ENCODE peak calls at places on chromosomes 1 and 21, in four cellular contexts. One of them, this sample, is unnamed.

GRCh38 chr1:14929547-14930223 is 223.9 kb upstream of the TMEM51 start:
- DNase-seq in GM12878: no peak
- DNase-seq in HepG2: no peak
- DNase-seq in K562: peak; percentile 90
- DNase-seq in this sample: no peak

GRCh38 chr21:34807881-34808568 is 139.2 kb downstream of the CLIC6 start:
- DNase-seq in K562: no peak
- DNase-seq in GM12878: no peak
- DNase-seq in HepG2: no peak
- DNase-seq in this sample: peak; percentile 82

GRCh38 chr1:2452583-2453315 is 23.3 kb upstream of the PLCH2 start:
- DNase-seq in K562: no peak
- DNase-seq in HepG2: no peak
- DNase-seq in GM12878: no peak
- DNase-seq in this sample: no peak

GRCh38 chr1:47576758-47577115 is 138.9 kb downstream of the FOXD2 start:
- DNase-seq in HepG2: no peak
- DNase-seq in K562: no peak
- DNase-seq in GM12878: no peak
- DNase-seq in this sample: no peak

GRCh38 chr1:156095906-156096508 is 13.7 kb upstream of the MEX3A start:
- DNase-seq in GM12878: no peak
- DNase-seq in K562: no peak
- DNase-seq in HepG2: no peak
- DNase-seq in this sample: no peak

GRCh38 chr1:115877511-115877910 is 36.6 kb upstream of the NHLH2 start:
- DNase-seq in HepG2: no peak
- DNase-seq in GM12878: no peak
- DNase-seq in K562: no peak
- DNase-seq in this sample: no peak

GRCh38 chr1:28756846-28757245 is 20.1 kb downstream of the YTHDF2 start:
- DNase-seq in GM12878: no peak
- DNase-seq in HepG2: no peak
- DNase-seq in K562: no peak
- DNase-seq in this sample: no peak

GRCh38 chr1:32960342-32960741 is 4.3 kb downstream of the RNF19B start:
- DNase-seq in GM12878: no peak
- DNase-seq in HepG2: no peak
- DNase-seq in K562: no peak
- DNase-seq in this sample: no peak

GRCh38 chr1:230566481-230566880 is 75.8 kb upstream of the COG2 start:
- DNase-seq in GM12878: no peak
- DNase-seq in K562: no peak
- DNase-seq in HepG2: no peak
- DNase-seq in this sample: no peak

GRCh38 chr1:27602510-27603319 is 1.2 kb downstream of the AHDC1 start:
- DNase-seq in HepG2: no peak
- DNase-seq in GM12878: no peak
- DNase-seq in K562: peak; percentile 87
- DNase-seq in this sample: no peak

GRCh38 chr1:156114919-156115513 is 505 bp downstream of the LMNA start:
- DNase-seq in HepG2: no peak
- DNase-seq in GM12878: no peak
- DNase-seq in K562: peak; percentile 70
- DNase-seq in this sample: no peak

GRCh38 chr1:117501275-117501674 is 104.6 kb upstream of the TENT5C start:
- DNase-seq in K562: no peak
- DNase-seq in HepG2: no peak
- DNase-seq in GM12878: no peak
- DNase-seq in this sample: no peak

GRCh38 chr1:26317143-26317542 is 615 bp upstream of the CD52 start:
- DNase-seq in K562: no peak
- DNase-seq in GM12878: no peak
- DNase-seq in HepG2: no peak
- DNase-seq in this sample: no peak

GRCh38 chr1:32269744-32270143 is 18.7 kb downstream of the LCK start:
- DNase-seq in GM12878: no peak
- DNase-seq in K562: no peak
- DNase-seq in HepG2: no peak
- DNase-seq in this sample: no peak

GRCh38 chr1:100320311-100321097 is 31.8 kb upstream of the CDC14A start:
- DNase-seq in K562: no peak
- DNase-seq in GM12878: no peak
- DNase-seq in HepG2: peak; percentile 24
- DNase-seq in this sample: no peak

GRCh38 chr1:26848947-26849774 is 13.8 kb upstream of the SFN start:
- DNase-seq in GM12878: no peak
- DNase-seq in K562: no peak
- DNase-seq in HepG2: peak; percentile 62
- DNase-seq in this sample: peak; percentile 79

GRCh38 chr1:109193653-109194590 is 19.8 kb upstream of the SARS1 start:
- DNase-seq in GM12878: peak; percentile 37
- DNase-seq in K562: peak; percentile 87
- DNase-seq in HepG2: no peak
- DNase-seq in this sample: no peak

GRCh38 chr1:151837841-151838490 is 1.7 kb downstream of the C2CD4D start:
- DNase-seq in GM12878: no peak
- DNase-seq in HepG2: no peak
- DNase-seq in K562: no peak
- DNase-seq in this sample: no peak

GRCh38 chr1:93938461-93939145 is 29.4 kb upstream of the GCLM start:
- DNase-seq in GM12878: no peak
- DNase-seq in K562: no peak
- DNase-seq in HepG2: no peak
- DNase-seq in this sample: no peak

GRCh38 chr1:43348809-43349593 is 9.8 kb upstream of the CDC20 start:
- DNase-seq in GM12878: no peak
- DNase-seq in HepG2: peak; percentile 85
- DNase-seq in K562: peak; percentile 37
- DNase-seq in this sample: peak; percentile 85

GRCh38 chr1:99935534-99935933 is 34.3 kb upstream of the SLC35A3 start:
- DNase-seq in GM12878: no peak
- DNase-seq in K562: no peak
- DNase-seq in HepG2: no peak
- DNase-seq in this sample: no peak

GRCh38 chr1:90339822-90340221 is 344.9 kb downstream of the ZNF326 start:
- DNase-seq in K562: no peak
- DNase-seq in GM12878: no peak
- DNase-seq in HepG2: no peak
- DNase-seq in this sample: no peak

GRCh38 chr1:50705041-50705440 is 255.0 kb downstream of the FAF1 start:
- DNase-seq in GM12878: no peak
- DNase-seq in K562: no peak
- DNase-seq in HepG2: no peak
- DNase-seq in this sample: no peak

GRCh38 chr1:107532318-107532717 is 391.5 kb downstream of the NTNG1 start:
- DNase-seq in K562: no peak
- DNase-seq in HepG2: peak; percentile 74
- DNase-seq in GM12878: no peak
- DNase-seq in this sample: no peak

GRCh38 chr1:201310251-201310985 is 27.1 kb downstream of the PKP1 start:
- DNase-seq in GM12878: no peak
- DNase-seq in HepG2: no peak
- DNase-seq in K562: no peak
- DNase-seq in this sample: no peak

DNA sequence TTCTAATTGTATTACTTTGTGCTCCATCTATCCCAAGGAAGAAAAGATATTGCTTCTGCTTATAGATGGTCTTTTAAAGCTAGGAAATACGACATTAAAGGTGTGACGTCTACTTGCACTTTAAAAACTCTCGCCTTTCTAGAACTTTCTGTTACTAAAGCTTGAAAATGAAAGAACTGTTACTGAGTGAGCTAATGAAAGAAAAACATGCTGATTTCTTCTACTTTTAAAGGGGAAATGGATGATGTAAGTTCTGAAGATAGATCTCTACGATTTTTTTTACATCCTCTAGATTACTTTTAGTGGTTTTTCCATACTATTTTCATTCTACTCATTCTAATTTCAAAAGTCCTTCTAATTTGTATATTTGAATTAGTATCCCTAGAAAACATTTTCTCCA is 387.5 kb downstream of the USP25 start:
- DNase-seq in GM12878: no peak
- DNase-seq in HepG2: no peak
- DNase-seq in K562: no peak
- DNase-seq in this sample: no peak
- TF ChIP-seq POLR2A in GM12878: no peak
- TF ChIP-seq POLR2A in HepG2: no peak
- TF ChIP-seq POLR2A in K562: no peak
- TF ChIP-seq POLR2A in this sample: no peak

DNA sequence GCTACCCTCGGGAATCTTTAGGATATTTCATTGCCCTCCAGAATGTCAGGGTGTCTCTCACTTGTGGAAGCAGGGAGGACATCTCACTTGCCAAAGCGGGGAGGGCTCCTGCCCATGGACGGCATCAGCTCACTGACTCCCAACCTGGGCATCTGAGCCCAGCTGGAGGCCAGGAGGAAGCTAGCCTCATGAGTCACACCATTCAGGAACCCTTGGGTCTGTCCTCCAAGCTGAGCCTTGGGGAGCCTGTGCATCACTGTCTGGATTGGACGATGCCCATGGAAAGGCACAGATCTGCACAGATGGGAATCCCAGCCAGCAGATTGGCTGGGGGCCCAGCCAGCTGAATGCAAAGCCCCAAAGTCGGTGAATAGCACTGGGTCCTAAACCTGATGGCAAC is 25.2 kb downstream of the WNT3A start:
- DNase-seq in K562: no peak
- DNase-seq in HepG2: no peak
- DNase-seq in GM12878: no peak
- DNase-seq in this sample: no peak
- TF ChIP-seq ZBTB33 in K562: no peak
- TF ChIP-seq ZBTB33 in HepG2: no peak
- TF ChIP-seq ZBTB33 in GM12878: no peak
- TF ChIP-seq ZBTB33 in this sample: no peak

GRCh38 chr1:224333309-224333926 is 3.4 kb upstream of the NVL start:
- DNase-seq in K562: peak; percentile 49
- DNase-seq in GM12878: peak; percentile 56
- DNase-seq in HepG2: peak; percentile 60
- DNase-seq in this sample: peak; percentile 57
- TF ChIP-seq POLR2A in K562: no peak
- TF ChIP-seq POLR2A in GM12878: no peak
- TF ChIP-seq POLR2A in HepG2: no peak
- TF ChIP-seq POLR2A in this sample: no peak

GRCh38 chr1:75630998-75631397 is 20.1 kb upstream of the SLC44A5 start:
- DNase-seq in K562: no peak
- DNase-seq in GM12878: no peak
- DNase-seq in HepG2: no peak
- DNase-seq in this sample: no peak

GRCh38 chr1:75630004-75630403 is 19.1 kb upstream of the SLC44A5 start:
- DNase-seq in HepG2: no peak
- DNase-seq in K562: no peak
- DNase-seq in GM12878: no peak
- DNase-seq in this sample: no peak

DNA sequence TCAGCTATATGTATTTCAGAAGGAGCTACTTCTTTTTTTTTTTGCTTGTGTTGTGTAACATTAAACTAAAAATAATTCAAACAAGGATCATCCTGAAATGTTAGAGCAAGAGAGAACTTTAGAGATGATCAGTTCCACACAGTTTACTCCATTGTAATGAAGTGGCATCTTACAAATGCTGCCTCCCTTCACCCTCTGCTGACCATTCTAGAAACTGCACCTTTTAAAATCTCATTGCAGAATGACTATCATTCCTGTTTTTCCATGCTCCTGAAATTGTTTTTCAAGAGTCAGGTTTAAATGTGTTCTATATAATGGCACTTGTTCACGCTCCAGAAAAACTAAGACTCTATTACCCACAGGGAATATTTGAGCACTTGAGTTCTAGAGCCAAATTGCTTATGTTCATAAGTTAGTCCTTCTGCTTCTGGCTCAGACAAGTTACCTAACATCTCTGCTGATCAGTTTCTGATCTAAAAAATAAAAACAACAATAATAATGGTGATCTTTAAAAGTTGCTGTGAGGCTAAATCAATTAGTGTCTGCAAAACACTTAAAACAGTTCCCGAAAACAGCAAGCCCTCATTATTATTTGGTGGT is 21.5 kb upstream of the SLC44A5 start:
- DNase-seq in HepG2: peak; percentile 28
- DNase-seq in K562: peak; percentile 52
- DNase-seq in GM12878: no peak
- DNase-seq in this sample: peak; percentile 13
- TF ChIP-seq ZBTB33 in HepG2: no peak
- TF ChIP-seq ZBTB33 in K562: no peak
- TF ChIP-seq ZBTB33 in GM12878: no peak
- TF ChIP-seq ZBTB33 in this sample: no peak

GRCh38 chr1:9244501-9245229 is 10.1 kb downstream of the H6PD start:
- DNase-seq in K562: no peak
- DNase-seq in GM12878: no peak
- DNase-seq in HepG2: no peak
- DNase-seq in this sample: no peak
- TF ChIP-seq POLR2A in K562: no peak
- TF ChIP-seq POLR2A in GM12878: no peak
- TF ChIP-seq POLR2A in HepG2: no peak
- TF ChIP-seq POLR2A in this sample: no peak

GRCh38 chr1:155017021-155017945 is 14.7 kb downstream of the ZBTB7B start:
- DNase-seq in K562: peak; percentile 90
- DNase-seq in HepG2: peak; percentile 88
- DNase-seq in GM12878: peak; percentile 47
- DNase-seq in this sample: peak; percentile 87
- TF ChIP-seq ZBTB33 in K562: peak; percentile 72
- TF ChIP-seq ZBTB33 in HepG2: peak; percentile 92
- TF ChIP-seq ZBTB33 in GM12878: no peak
- TF ChIP-seq ZBTB33 in this sample: peak; percentile 56